ENCODE peak calls at places on chromosomes 16 and 17, in five cellular contexts. D is HepG2, C is M059J, R is lower lobe of right lung, I is AG08396. N is an unnamed sample.

GRCh38 chr16:27374794-27375499 is 27.0 kb upstream of the IL21R start:
- DNase-seq in I (peak; percentile 81), C (peak; percentile 82), D (peak; percentile 92), R (peak; percentile 68), N (peak; percentile 77)

GRCh38 chr16:21626659-21627277 is 25.6 kb downstream of the IGSF6 start:
- DNase-seq in R (no peak), C (peak; percentile 93), D (peak; percentile 83), I (peak; percentile 79), N (peak; percentile 64)

GRCh38 chr16:48498761-48499600 is 111.0 kb downstream of the N4BP1 start:
- DNase-seq in C (peak; percentile 30), R (no peak), I (no peak), D (peak; percentile 35), N (peak; percentile 64)

GRCh38 chr17:70609566-70609965 is 440.2 kb downstream of the KCNJ2 start:
- DNase-seq in D (no peak), R (no peak), I (no peak), C (no peak), N (no peak)

GRCh38 chr16:11835891-11836652 is 15.3 kb downstream of the RSL1D1 start:
- DNase-seq in R (no peak), I (no peak), D (no peak), C (peak; percentile 90), N (no peak)

GRCh38 chr16:48542020-48542473 is 67.9 kb downstream of the N4BP1 start:
- DNase-seq in D (no peak), I (peak; percentile 67), R (peak; percentile 75), C (peak; percentile 30), N (peak; percentile 41)

GRCh38 chr16:24138024-24138423 is 118.1 kb upstream of the CACNG3 start:
- DNase-seq in C (no peak), I (no peak), R (no peak), D (no peak), N (no peak)

GRCh38 chr17:79741751-79742588 is 11.2 kb downstream of the ENPP7 start:
- DNase-seq in I (peak; percentile 87), R (peak; percentile 83), C (peak; percentile 41), D (peak; percentile 67), N (peak; percentile 91)

GRCh38 chr17:50184057-50184456 is 17.4 kb downstream of the COL1A1 start:
- DNase-seq in R (no peak), I (no peak), D (no peak), C (no peak), N (no peak)

GRCh38 chr16:9226924-9227323 is 135.5 kb downstream of the HAPSTR1 start:
- DNase-seq in I (no peak), R (no peak), C (no peak), D (no peak), N (no peak)

GRCh38 chr17:82049106-82049505 is 2.5 kb downstream of the RFNG start:
- DNase-seq in D (no peak), R (no peak), I (no peak), C (no peak), N (no peak)

GRCh38 chr16:9151597-9151996 is 60.2 kb downstream of the HAPSTR1 start:
- DNase-seq in D (peak; percentile 50), R (no peak), I (peak; percentile 68), C (peak; percentile 67), N (peak; percentile 25)

GRCh38 chr17:70905796-70906195 is 736.5 kb downstream of the KCNJ2 start:
- DNase-seq in I (peak; percentile 78), D (no peak), R (no peak), C (peak; percentile 95), N (peak; percentile 13)

GRCh38 chr16:70157477-70158260 is 15.9 kb upstream of the CLEC18C start:
- DNase-seq in C (no peak), D (peak; percentile 98), R (no peak), I (no peak), N (peak; percentile 55)

GRCh38 chr17:82961366-82962162 is 117.8 kb upstream of the METRNL start:
- DNase-seq in I (no peak), R (no peak), D (no peak), C (no peak), N (no peak)

GRCh38 chr16:74268372-74268782 is 28.2 kb upstream of the PSMD7 start:
- DNase-seq in R (no peak), I (no peak), C (no peak), D (no peak), N (no peak)

GRCh38 chr17:34177642-34178041 is 77.4 kb upstream of the CCL2 start:
- DNase-seq in R (no peak), C (peak; percentile 75), I (peak; percentile 36), D (no peak), N (no peak)

GRCh38 chr16:212999-213398 is 16.2 kb downstream of the LUC7L start:
- DNase-seq in C (peak; percentile 36), R (peak; percentile 1), I (no peak), D (no peak), N (no peak)

GRCh38 chr17:79618383-79619067 is 7.7 kb upstream of the RBFOX3 start:
- DNase-seq in I (no peak), D (no peak), R (peak; percentile 8), C (no peak), N (no peak)

GRCh38 chr16:89586853-89587252 is 11.3 kb downstream of the CPNE7 start:
- DNase-seq in I (no peak), R (no peak), C (no peak), D (no peak), N (no peak)

GRCh38 chr17:72945468-72945867 is 147.0 kb downstream of the SLC39A11 start:
- DNase-seq in R (no peak), D (no peak), C (no peak), I (no peak), N (no peak)

GRCh38 chr17:50872710-50873424 is 6.7 kb upstream of the TOB1 start:
- DNase-seq in R (no peak), C (peak; percentile 66), D (no peak), I (no peak), N (no peak)

GRCh38 chr17:28941251-28941650 is 10.1 kb downstream of the PHF12 start:
- DNase-seq in C (no peak), R (no peak), D (no peak), I (no peak), N (no peak)

GRCh38 chr17:73760186-73760758 is 116.0 kb upstream of the SDK2 start:
- DNase-seq in I (no peak), C (no peak), D (no peak), R (no peak), N (no peak)

GRCh38 chr16:89623511-89624232 is 10.2 kb downstream of the DPEP1 start:
- DNase-seq in D (peak; percentile 40), I (no peak), C (no peak), R (no peak), N (no peak)

GRCh38 chr17:75093543-75094158 is 5.9 kb downstream of the SLC16A5 start:
- DNase-seq in R (peak; percentile 59), D (no peak), I (no peak), C (no peak), N (no peak)

GRCh38 chr17:62740066-62740465 is 68.0 kb downstream of the MARCHF10 start:
- DNase-seq in I (peak; percentile 67), R (no peak), C (no peak), D (no peak), N (no peak)

GRCh38 chr17:841313-841712 is 59.2 kb downstream of the MRM3 start:
- DNase-seq in C (no peak), I (no peak), R (peak; percentile 60), D (no peak), N (no peak)

GRCh38 chr17:68706351-68706750 is 105.2 kb upstream of the FAM20A start:
- DNase-seq in C (no peak), I (no peak), R (no peak), D (no peak), N (no peak)

GRCh38 chr16:1038932-1039331 is 33.6 kb upstream of the SSTR5 start:
- DNase-seq in C (no peak), R (no peak), I (no peak), D (no peak), N (no peak)

GRCh38 chr17:58344791-58345157 is 7.2 kb downstream of the SUPT4H1 start:
- DNase-seq in D (no peak), C (no peak), R (no peak), I (no peak), N (no peak)

GRCh38 chr17:2025622-2026309 is 632 bp upstream of the RTN4RL1 start:
- DNase-seq in R (peak; percentile 78), I (peak; percentile 89), D (peak; percentile 60), C (peak; percentile 67), N (peak; percentile 86)

GRCh38 chr17:80805032-80805751 is 186.4 kb upstream of the CHMP6 start:
- DNase-seq in R (no peak), C (no peak), D (no peak), I (no peak), N (no peak)

GRCh38 chr17:56594528-56595418 is 1.3 kb downstream of the NOG start:
- DNase-seq in R (peak; percentile 50), I (peak; percentile 18), C (peak; percentile 47), D (no peak), N (peak; percentile 36)

GRCh38 chr17:81656835-81657234 is 493 bp upstream of the PDE6G start:
- DNase-seq in R (no peak), D (no peak), I (no peak), C (no peak), N (no peak)